ENCODE peak calls at places on chromosomes 2 and 18, in eight cellular contexts. One of them, this sample, is unnamed.

GRCh38 chr2:109102588-109103233 is 26.3 kb upstream of the SH3RF3 start:
- DNase-seq in endothelial cell of umbilical vein: no peak
- DNase-seq in IMR-90: no peak
- DNase-seq in mammary epithelial cell: no peak
- DNase-seq in neuronal stem cell: no peak
- DNase-seq in fibroblast of lung: no peak
- DNase-seq in HepG2: no peak
- DNase-seq in MM.1S: no peak
- DNase-seq in this sample: no peak

GRCh38 chr2:188243381-188243780 is 48.3 kb upstream of the GULP1 start:
- DNase-seq in endothelial cell of umbilical vein: no peak
- DNase-seq in IMR-90: no peak
- DNase-seq in mammary epithelial cell: peak; percentile 30
- DNase-seq in neuronal stem cell: no peak
- DNase-seq in fibroblast of lung: no peak
- DNase-seq in HepG2: no peak
- DNase-seq in MM.1S: no peak
- DNase-seq in this sample: peak; percentile 2

GRCh38 chr18:58051765-58052460 is 7.9 kb downstream of the NEDD4L start:
- DNase-seq in endothelial cell of umbilical vein: peak; percentile 55
- DNase-seq in IMR-90: peak; percentile 24
- DNase-seq in mammary epithelial cell: peak; percentile 32
- DNase-seq in neuronal stem cell: no peak
- DNase-seq in fibroblast of lung: peak; percentile 41
- DNase-seq in HepG2: no peak
- DNase-seq in MM.1S: peak; percentile 55
- DNase-seq in this sample: peak; percentile 64

GRCh38 chr18:57780318-57781127 is 22.6 kb downstream of the ATP8B1 start:
- DNase-seq in endothelial cell of umbilical vein: peak; percentile 99
- DNase-seq in IMR-90: peak; percentile 94
- DNase-seq in mammary epithelial cell: peak; percentile 76
- DNase-seq in neuronal stem cell: no peak
- DNase-seq in fibroblast of lung: peak; percentile 94
- DNase-seq in HepG2: no peak
- DNase-seq in MM.1S: no peak
- DNase-seq in this sample: peak; percentile 74

GRCh38 chr2:208466133-208466919 is 59.7 kb downstream of the PTH2R start:
- DNase-seq in endothelial cell of umbilical vein: peak; percentile 3
- DNase-seq in IMR-90: peak; percentile 0
- DNase-seq in mammary epithelial cell: peak; percentile 38
- DNase-seq in neuronal stem cell: peak; percentile 63
- DNase-seq in fibroblast of lung: peak; percentile 1
- DNase-seq in HepG2: peak; percentile 61
- DNase-seq in MM.1S: peak; percentile 70
- DNase-seq in this sample: peak; percentile 1

GRCh38 chr18:80006726-80007125 is 18.4 kb upstream of the TXNL4A start:
- DNase-seq in endothelial cell of umbilical vein: no peak
- DNase-seq in IMR-90: no peak
- DNase-seq in mammary epithelial cell: no peak
- DNase-seq in neuronal stem cell: no peak
- DNase-seq in fibroblast of lung: no peak
- DNase-seq in HepG2: no peak
- DNase-seq in MM.1S: no peak
- DNase-seq in this sample: no peak

GRCh38 chr2:157839822-157840221 is 36.3 kb downstream of the ACVR1 start:
- DNase-seq in endothelial cell of umbilical vein: no peak
- DNase-seq in IMR-90: no peak
- DNase-seq in mammary epithelial cell: no peak
- DNase-seq in neuronal stem cell: peak; percentile 9
- DNase-seq in fibroblast of lung: no peak
- DNase-seq in HepG2: no peak
- DNase-seq in MM.1S: no peak
- DNase-seq in this sample: no peak

GRCh38 chr2:100242891-100243670 is 79.2 kb downstream of the LONRF2 start:
- DNase-seq in endothelial cell of umbilical vein: peak; percentile 47
- DNase-seq in IMR-90: peak; percentile 70
- DNase-seq in mammary epithelial cell: peak; percentile 15
- DNase-seq in neuronal stem cell: peak; percentile 62
- DNase-seq in fibroblast of lung: peak; percentile 44
- DNase-seq in HepG2: peak; percentile 45
- DNase-seq in MM.1S: peak; percentile 43
- DNase-seq in this sample: peak; percentile 88

GRCh38 chr2:71614976-71615768 is 161.8 kb downstream of the DYSF start:
- DNase-seq in endothelial cell of umbilical vein: peak; percentile 58
- DNase-seq in IMR-90: peak; percentile 8
- DNase-seq in mammary epithelial cell: no peak
- DNase-seq in neuronal stem cell: no peak
- DNase-seq in fibroblast of lung: peak; percentile 68
- DNase-seq in HepG2: peak; percentile 18
- DNase-seq in MM.1S: no peak
- DNase-seq in this sample: no peak

GRCh38 chr18:36075862-36076587 is 8.7 kb upstream of the RPRD1A start:
- DNase-seq in endothelial cell of umbilical vein: no peak
- DNase-seq in IMR-90: peak; percentile 89
- DNase-seq in mammary epithelial cell: peak; percentile 82
- DNase-seq in neuronal stem cell: no peak
- DNase-seq in fibroblast of lung: peak; percentile 60
- DNase-seq in HepG2: peak; percentile 58
- DNase-seq in MM.1S: no peak
- DNase-seq in this sample: peak; percentile 87

DNA sequence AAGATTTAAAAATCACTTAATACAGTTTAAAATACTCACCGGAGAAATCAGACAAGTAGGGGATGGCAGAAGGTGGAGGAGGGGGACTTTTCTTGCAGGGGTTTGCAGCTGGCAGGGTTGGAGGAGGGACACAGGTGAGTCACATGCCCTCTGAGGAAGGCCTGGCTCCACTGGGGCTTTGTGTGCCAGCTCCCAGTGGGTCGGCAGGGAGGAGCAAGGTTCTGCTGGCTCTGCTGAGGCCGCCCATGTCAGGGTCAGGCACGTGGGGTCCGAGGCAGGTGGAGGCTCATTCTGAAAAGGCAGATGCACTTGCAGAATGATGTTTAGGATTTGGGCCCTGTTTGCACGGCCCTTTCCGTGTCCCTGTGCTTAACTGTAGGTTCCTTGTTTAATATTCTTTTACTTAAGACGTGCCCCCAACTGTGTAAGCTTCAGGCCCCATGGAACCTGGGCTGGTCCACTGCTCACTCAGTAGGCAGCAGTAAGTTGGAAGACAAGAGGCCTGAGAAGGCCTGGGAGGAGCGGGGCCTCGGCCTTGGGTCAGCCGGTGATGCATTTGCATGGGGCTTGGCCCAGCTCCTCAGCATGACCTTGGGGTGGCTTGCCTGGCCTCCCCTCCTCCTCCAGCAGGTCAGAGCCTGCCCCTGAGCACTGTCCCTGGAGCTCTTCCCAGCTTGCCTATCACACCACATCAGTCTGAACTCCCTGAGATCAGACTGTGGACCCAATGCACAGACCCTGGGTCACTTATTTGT is 141.0 kb downstream of the GLI2 start:
- DNase-seq in endothelial cell of umbilical vein: no peak
- DNase-seq in IMR-90: no peak
- DNase-seq in mammary epithelial cell: no peak
- DNase-seq in neuronal stem cell: no peak
- DNase-seq in fibroblast of lung: no peak
- DNase-seq in HepG2: no peak
- DNase-seq in MM.1S: no peak
- DNase-seq in this sample: no peak
- H3K9ac ChIP-seq in endothelial cell of umbilical vein: no peak overlapping the region
- H3K9ac ChIP-seq in IMR-90: no peak overlapping the region
- H3K9ac ChIP-seq in mammary epithelial cell: no peak overlapping the region
- H3K9ac ChIP-seq in neuronal stem cell: no peak overlapping the region
- H3K9ac ChIP-seq in fibroblast of lung: no peak overlapping the region
- H3K9ac ChIP-seq in HepG2: no peak overlapping the region
- H3K9ac ChIP-seq in MM.1S: no peak overlapping the region
- H3K9ac ChIP-seq in this sample: no peak overlapping the region

DNA sequence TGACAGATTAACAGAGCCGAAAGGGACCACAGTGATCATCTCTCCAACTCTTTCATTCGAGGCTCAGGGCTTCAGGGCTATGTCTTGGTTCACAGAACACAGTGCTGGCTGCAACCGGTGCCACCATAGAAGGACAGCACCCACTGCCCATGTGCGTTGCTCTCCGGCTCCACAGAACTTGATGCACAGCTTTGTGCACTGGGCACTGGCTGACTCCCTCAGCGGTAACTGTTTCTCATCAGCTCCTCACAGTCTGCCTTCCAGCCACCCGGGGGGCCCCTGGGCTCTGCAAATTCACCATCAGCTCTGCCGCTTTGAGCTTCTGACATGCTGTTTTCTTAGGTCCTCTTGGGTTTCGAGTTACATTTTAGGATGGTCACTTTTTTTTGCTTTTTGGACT is 124.3 kb upstream of the RAB12 start:
- DNase-seq in endothelial cell of umbilical vein: no peak
- DNase-seq in IMR-90: no peak
- DNase-seq in mammary epithelial cell: no peak
- DNase-seq in neuronal stem cell: no peak
- DNase-seq in fibroblast of lung: no peak
- DNase-seq in HepG2: no peak
- DNase-seq in MM.1S: no peak
- DNase-seq in this sample: no peak
- H3K4me3 ChIP-seq in endothelial cell of umbilical vein: no peak overlapping the region
- H3K4me3 ChIP-seq in IMR-90: no peak overlapping the region
- H3K4me3 ChIP-seq in mammary epithelial cell: no peak overlapping the region
- H3K4me3 ChIP-seq in neuronal stem cell: no peak overlapping the region
- H3K4me3 ChIP-seq in fibroblast of lung: no peak overlapping the region
- H3K4me3 ChIP-seq in HepG2: no peak overlapping the region
- H3K4me3 ChIP-seq in MM.1S: no peak overlapping the region
- H3K4me3 ChIP-seq in this sample: no peak overlapping the region

GRCh38 chr2:8484502-8485283 is 197.2 kb upstream of the ID2 start:
- DNase-seq in endothelial cell of umbilical vein: no peak
- DNase-seq in IMR-90: no peak
- DNase-seq in mammary epithelial cell: no peak
- DNase-seq in neuronal stem cell: no peak
- DNase-seq in fibroblast of lung: no peak
- DNase-seq in HepG2: no peak
- DNase-seq in MM.1S: no peak
- DNase-seq in this sample: no peak
- H3K4me1 ChIP-seq in endothelial cell of umbilical vein: no peaks in the 10 kb centered on the region
- H3K4me1 ChIP-seq in IMR-90: no peaks in the 10 kb centered on the region
- H3K4me1 ChIP-seq in mammary epithelial cell: no peaks in the 10 kb centered on the region
- H3K4me1 ChIP-seq in neuronal stem cell: peaks cover 8% of the 10 kb centered on the region
- H3K4me1 ChIP-seq in fibroblast of lung: no peaks in the 10 kb centered on the region
- H3K4me1 ChIP-seq in HepG2: no peaks in the 10 kb centered on the region
- H3K4me1 ChIP-seq in MM.1S: peaks cover 39% of the 10 kb centered on the region
- H3K4me1 ChIP-seq in this sample: peaks cover 23% of the 10 kb centered on the region

GRCh38 chr18:9867454-9867732 is 18.4 kb upstream of the TXNDC2 start:
- DNase-seq in endothelial cell of umbilical vein: no peak
- DNase-seq in IMR-90: no peak
- DNase-seq in mammary epithelial cell: no peak
- DNase-seq in neuronal stem cell: no peak
- DNase-seq in fibroblast of lung: no peak
- DNase-seq in HepG2: no peak
- DNase-seq in MM.1S: no peak
- DNase-seq in this sample: no peak

GRCh38 chr18:9870431-9871023 is 15.2 kb upstream of the TXNDC2 start:
- DNase-seq in endothelial cell of umbilical vein: no peak
- DNase-seq in IMR-90: no peak
- DNase-seq in mammary epithelial cell: no peak
- DNase-seq in neuronal stem cell: no peak
- DNase-seq in fibroblast of lung: no peak
- DNase-seq in HepG2: no peak
- DNase-seq in MM.1S: no peak
- DNase-seq in this sample: no peak

GRCh38 chr18:9868857-9869712 is 16.7 kb upstream of the TXNDC2 start:
- DNase-seq in endothelial cell of umbilical vein: no peak
- DNase-seq in IMR-90: no peak
- DNase-seq in mammary epithelial cell: no peak
- DNase-seq in neuronal stem cell: no peak
- DNase-seq in fibroblast of lung: no peak
- DNase-seq in HepG2: no peak
- DNase-seq in MM.1S: no peak
- DNase-seq in this sample: no peak

GRCh38 chr18:9871244-9871746 is 14.5 kb upstream of the TXNDC2 start:
- DNase-seq in endothelial cell of umbilical vein: no peak
- DNase-seq in IMR-90: no peak
- DNase-seq in mammary epithelial cell: no peak
- DNase-seq in neuronal stem cell: no peak
- DNase-seq in fibroblast of lung: no peak
- DNase-seq in HepG2: no peak
- DNase-seq in MM.1S: no peak
- DNase-seq in this sample: no peak

GRCh38 chr18:9869713-9870430 is 15.9 kb upstream of the TXNDC2 start:
- DNase-seq in endothelial cell of umbilical vein: peak; percentile 31
- DNase-seq in IMR-90: peak; percentile 64
- DNase-seq in mammary epithelial cell: peak; percentile 63
- DNase-seq in neuronal stem cell: no peak
- DNase-seq in fibroblast of lung: peak; percentile 89
- DNase-seq in HepG2: peak; percentile 95
- DNase-seq in MM.1S: no peak
- DNase-seq in this sample: peak; percentile 78
- H3K9ac ChIP-seq in endothelial cell of umbilical vein: no peak overlapping the region
- H3K9ac ChIP-seq in IMR-90: no peak overlapping the region
- H3K9ac ChIP-seq in mammary epithelial cell: no peak overlapping the region
- H3K9ac ChIP-seq in neuronal stem cell: no peak overlapping the region
- H3K9ac ChIP-seq in fibroblast of lung: no peak overlapping the region
- H3K9ac ChIP-seq in HepG2: no peak overlapping the region
- H3K9ac ChIP-seq in MM.1S: no peak overlapping the region
- H3K9ac ChIP-seq in this sample: peak overlapping the region; percentile 6

GRCh38 chr2:33433279-33434235 is 42.9 kb upstream of the RASGRP3 start:
- DNase-seq in endothelial cell of umbilical vein: peak; percentile 70
- DNase-seq in IMR-90: no peak
- DNase-seq in mammary epithelial cell: no peak
- DNase-seq in neuronal stem cell: no peak
- DNase-seq in fibroblast of lung: no peak
- DNase-seq in HepG2: no peak
- DNase-seq in MM.1S: no peak
- DNase-seq in this sample: no peak

GRCh38 chr2:33435518-33435917 is 40.9 kb upstream of the RASGRP3 start:
- DNase-seq in endothelial cell of umbilical vein: no peak
- DNase-seq in IMR-90: no peak
- DNase-seq in mammary epithelial cell: no peak
- DNase-seq in neuronal stem cell: no peak
- DNase-seq in fibroblast of lung: no peak
- DNase-seq in HepG2: no peak
- DNase-seq in MM.1S: no peak
- DNase-seq in this sample: no peak

GRCh38 chr2:33436083-33436482 is 40.4 kb upstream of the RASGRP3 start:
- DNase-seq in endothelial cell of umbilical vein: peak; percentile 89
- DNase-seq in IMR-90: no peak
- DNase-seq in mammary epithelial cell: no peak
- DNase-seq in neuronal stem cell: no peak
- DNase-seq in fibroblast of lung: no peak
- DNase-seq in HepG2: no peak
- DNase-seq in MM.1S: no peak
- DNase-seq in this sample: no peak

GRCh38 chr2:33437815-33438214 is 38.6 kb upstream of the RASGRP3 start:
- DNase-seq in endothelial cell of umbilical vein: no peak
- DNase-seq in IMR-90: no peak
- DNase-seq in mammary epithelial cell: no peak
- DNase-seq in neuronal stem cell: no peak
- DNase-seq in fibroblast of lung: no peak
- DNase-seq in HepG2: no peak
- DNase-seq in MM.1S: no peak
- DNase-seq in this sample: peak; percentile 36

GRCh38 chr2:33437297-33437696 is 39.2 kb upstream of the RASGRP3 start:
- DNase-seq in endothelial cell of umbilical vein: peak; percentile 28
- DNase-seq in IMR-90: peak; percentile 97
- DNase-seq in mammary epithelial cell: peak; percentile 68
- DNase-seq in neuronal stem cell: no peak
- DNase-seq in fibroblast of lung: peak; percentile 99
- DNase-seq in HepG2: no peak
- DNase-seq in MM.1S: no peak
- DNase-seq in this sample: peak; percentile 83
- H3K4me3 ChIP-seq in endothelial cell of umbilical vein: no peak overlapping the region
- H3K4me3 ChIP-seq in IMR-90: no peak overlapping the region
- H3K4me3 ChIP-seq in mammary epithelial cell: no peak overlapping the region
- H3K4me3 ChIP-seq in neuronal stem cell: no peak overlapping the region
- H3K4me3 ChIP-seq in fibroblast of lung: no peak overlapping the region
- H3K4me3 ChIP-seq in HepG2: no peak overlapping the region
- H3K4me3 ChIP-seq in MM.1S: no peak overlapping the region
- H3K4me3 ChIP-seq in this sample: no peak overlapping the region

GRCh38 chr2:39107724-39108273 is 13.1 kb downstream of the SOS1 start:
- DNase-seq in endothelial cell of umbilical vein: no peak
- DNase-seq in IMR-90: no peak
- DNase-seq in mammary epithelial cell: no peak
- DNase-seq in neuronal stem cell: no peak
- DNase-seq in fibroblast of lung: no peak
- DNase-seq in HepG2: no peak
- DNase-seq in MM.1S: no peak
- DNase-seq in this sample: no peak
- H3K4me1 ChIP-seq in endothelial cell of umbilical vein: no peaks in the 10 kb centered on the region
- H3K4me1 ChIP-seq in IMR-90: peaks cover 4% of the 10 kb centered on the region
- H3K4me1 ChIP-seq in mammary epithelial cell: peaks cover 4% of the 10 kb centered on the region
- H3K4me1 ChIP-seq in neuronal stem cell: peaks cover 10% of the 10 kb centered on the region
- H3K4me1 ChIP-seq in fibroblast of lung: no peaks in the 10 kb centered on the region
- H3K4me1 ChIP-seq in HepG2: peaks cover 18% of the 10 kb centered on the region
- H3K4me1 ChIP-seq in MM.1S: peaks cover 9% of the 10 kb centered on the region
- H3K4me1 ChIP-seq in this sample: peaks cover 43% of the 10 kb centered on the region

This sample was measured in adipocyte.